ENCODE peak calls at places on chromosomes 4 and X, in four cellular contexts. W is ELR, V is T-helper 2 cell, R is fibroblast of pulmonary artery. C is an unnamed sample.

GRCh38 chr4:7960790-7961655 is 21.4 kb upstream of the AFAP1 start:
- DNase-seq in W (peak), R (peak), V (no peak), C (peak)

GRCh38 chr4:165325732-165326512 is 1.5 kb upstream of the MSMO1 start:
- DNase-seq in V (no peak), W (peak), R (peak), C (no peak)

GRCh38 chr4:16582526-16582925 is 315.9 kb downstream of the LDB2 start:
- DNase-seq in V (no peak), R (no peak), W (no peak), C (no peak)

GRCh38 chrX:101287402-101287801 is 3.7 kb downstream of the TAF7L start:
- DNase-seq in V (no peak), W (peak), R (peak), C (no peak)

GRCh38 chr4:157170321-157170720 is 50.2 kb upstream of the GRIA2 start:
- DNase-seq in V (no peak), R (peak), W (no peak), C (no peak)

GRCh38 chr4:57309658-57310057 is 199.5 kb upstream of the IGFBP7 start:
- DNase-seq in V (no peak), R (no peak), W (no peak), C (no peak)

GRCh38 chr4:41106081-41106480 is 108.3 kb downstream of the APBB2 start:
- DNase-seq in V (no peak), R (no peak), W (peak), C (no peak)

GRCh38 chr4:24195976-24196736 is 306.3 kb upstream of the PPARGC1A start:
- DNase-seq in W (no peak), R (no peak), V (no peak), C (no peak)

GRCh38 chr4:68375667-68376559 is 26.0 kb upstream of the YTHDC1 start:
- DNase-seq in R (peak), W (peak), V (peak), C (peak)

GRCh38 chrX:85084770-85085393 is 81.2 kb downstream of the APOOL start:
- DNase-seq in V (no peak), W (peak), R (peak), C (no peak)

GRCh38 chr4:159188646-159189045 is 85.8 kb downstream of the RAPGEF2 start:
- DNase-seq in V (no peak), R (no peak), W (no peak), C (no peak)

GRCh38 chrX:23403849-23404248 is 69.2 kb downstream of the PTCHD1 start:
- DNase-seq in V (no peak), W (peak), R (no peak), C (no peak)

GRCh38 chr4:11424000-11424399 is 4.7 kb downstream of the HS3ST1 start:
- DNase-seq in R (peak), W (peak), V (no peak), C (peak)

GRCh38 chr4:42417491-42417890 is 20.2 kb downstream of the SHISA3 start:
- DNase-seq in V (no peak), W (no peak), R (peak), C (no peak)

GRCh38 chrX:69136546-69137331 is 28.5 kb downstream of the PJA1 start:
- DNase-seq in W (no peak), V (no peak), R (peak), C (no peak)

GRCh38 chr4:156374894-156375293 is 421.2 kb upstream of the CTSO start:
- DNase-seq in W (no peak), V (no peak), R (no peak), C (no peak)

GRCh38 chr4:72569719-72570235 is 756 bp upstream of the ADAMTS3 start:
- DNase-seq in W (peak), R (peak), V (no peak), C (peak)

GRCh38 chr4:26330186-26330787 is 9.5 kb downstream of the RBPJ start:
- DNase-seq in W (peak), V (no peak), R (peak), C (peak)

GRCh38 chr4:87306056-87306455 is 16.6 kb downstream of the HSD17B13 start:
- DNase-seq in W (no peak), V (no peak), R (no peak), C (no peak)

GRCh38 chr4:79397951-79398350 is 10.1 kb downstream of the GK2 start:
- DNase-seq in W (no peak), R (no peak), V (no peak), C (no peak)

GRCh38 chr4:40769266-40769665 is 19.5 kb downstream of the NSUN7 start:
- DNase-seq in V (no peak), R (no peak), W (no peak), C (no peak)

GRCh38 chr4:55947912-55948725 is 626 bp upstream of the CEP135 start:
- DNase-seq in W (peak), V (peak), R (peak), C (no peak)

GRCh38 chrX:42714981-42715688 is 62.8 kb downstream of the PPP1R2C start:
- DNase-seq in R (no peak), V (peak), W (no peak), C (peak)

GRCh38 chrX:71927040-71927439 is 16.4 kb downstream of the NHSL2 start:
- DNase-seq in W (no peak), V (no peak), R (no peak), C (no peak)

GRCh38 chrX:136146614-136147319 is 566 bp upstream of the FHL1 start:
- DNase-seq in R (no peak), V (no peak), W (peak), C (no peak)

GRCh38 chr4:166972071-166972470 is 262.2 kb downstream of the SPOCK3 start:
- DNase-seq in V (no peak), W (peak), R (peak), C (no peak)

GRCh38 chr4:181656748-181657147 is 586.5 kb upstream of the TENM3 start:
- DNase-seq in V (no peak), R (no peak), W (no peak), C (no peak)

C was measured in prostate gland.